ENCODE peak calls at places on chromosome 1, in nine cellular contexts. One of them, this sample, is unnamed.

GRCh38 chr1:226674892-226675719 is 64.0 kb downstream of the ITPKB start:
- DNase-seq in Right ventricle myocardium superior: peak; percentile 74
- DNase-seq in activated CD8-positive, alpha-beta T cell treated with anti-CD3 and anti-CD28 coated beads, Interleukin-2, amount 10 ng/mL, durations not matched to agents 7 days and 5 days: peak; percentile 91
- DNase-seq in cardiac muscle cell: peak; percentile 41
- DNase-seq in left lung: peak; percentile 71
- DNase-seq in stimulated activated CD4-positive, alpha-beta T cell treated with anti-CD3 and anti-CD28 coated beads, Interleukin-12 subunit alpha, Interleukin-12 subunit beta, amount 100 ng/mL, for 4 hours: no peak
- DNase-seq in activated T-cell treated with anti-CD3 and anti-CD28 coated beads for 24 hours: peak; percentile 59
- DNase-seq in T47D: no peak
- DNase-seq in activated CD4-positive, alpha-beta T cell treated with anti-CD3 and anti-CD28 coated beads for 36 hours: peak; percentile 78
- DNase-seq in this sample: no peak

GRCh38 chr1:203954788-203955552 is 93.6 kb downstream of the SNRPE start:
- DNase-seq in Right ventricle myocardium superior: no peak
- DNase-seq in activated CD8-positive, alpha-beta T cell treated with anti-CD3 and anti-CD28 coated beads, Interleukin-2, amount 10 ng/mL, durations not matched to agents 7 days and 5 days: no peak
- DNase-seq in cardiac muscle cell: peak; percentile 32
- DNase-seq in left lung: no peak
- DNase-seq in stimulated activated CD4-positive, alpha-beta T cell treated with anti-CD3 and anti-CD28 coated beads, Interleukin-12 subunit alpha, Interleukin-12 subunit beta, amount 100 ng/mL, for 4 hours: no peak
- DNase-seq in activated T-cell treated with anti-CD3 and anti-CD28 coated beads for 24 hours: no peak
- DNase-seq in T47D: no peak
- DNase-seq in activated CD4-positive, alpha-beta T cell treated with anti-CD3 and anti-CD28 coated beads for 36 hours: no peak
- DNase-seq in this sample: peak; percentile 59

GRCh38 chr1:93552751-93553455 is 105.0 kb downstream of the FNBP1L start:
- DNase-seq in Right ventricle myocardium superior: peak; percentile 61
- DNase-seq in activated CD8-positive, alpha-beta T cell treated with anti-CD3 and anti-CD28 coated beads, Interleukin-2, amount 10 ng/mL, durations not matched to agents 7 days and 5 days: no peak
- DNase-seq in cardiac muscle cell: peak; percentile 80
- DNase-seq in left lung: no peak
- DNase-seq in stimulated activated CD4-positive, alpha-beta T cell treated with anti-CD3 and anti-CD28 coated beads, Interleukin-12 subunit alpha, Interleukin-12 subunit beta, amount 100 ng/mL, for 4 hours: no peak
- DNase-seq in activated T-cell treated with anti-CD3 and anti-CD28 coated beads for 24 hours: no peak
- DNase-seq in T47D: no peak
- DNase-seq in activated CD4-positive, alpha-beta T cell treated with anti-CD3 and anti-CD28 coated beads for 36 hours: no peak
- DNase-seq in this sample: no peak

GRCh38 chr1:205907794-205908193 is 35.5 kb downstream of the SLC26A9 start:
- DNase-seq in Right ventricle myocardium superior: no peak
- DNase-seq in activated CD8-positive, alpha-beta T cell treated with anti-CD3 and anti-CD28 coated beads, Interleukin-2, amount 10 ng/mL, durations not matched to agents 7 days and 5 days: no peak
- DNase-seq in cardiac muscle cell: peak; percentile 61
- DNase-seq in left lung: no peak
- DNase-seq in stimulated activated CD4-positive, alpha-beta T cell treated with anti-CD3 and anti-CD28 coated beads, Interleukin-12 subunit alpha, Interleukin-12 subunit beta, amount 100 ng/mL, for 4 hours: no peak
- DNase-seq in activated T-cell treated with anti-CD3 and anti-CD28 coated beads for 24 hours: no peak
- DNase-seq in T47D: peak; percentile 72
- DNase-seq in activated CD4-positive, alpha-beta T cell treated with anti-CD3 and anti-CD28 coated beads for 36 hours: no peak
- DNase-seq in this sample: no peak

GRCh38 chr1:153260980-153261792 is 1.7 kb downstream of the LORICRIN start:
- DNase-seq in Right ventricle myocardium superior: peak; percentile 58
- DNase-seq in activated CD8-positive, alpha-beta T cell treated with anti-CD3 and anti-CD28 coated beads, Interleukin-2, amount 10 ng/mL, durations not matched to agents 7 days and 5 days: no peak
- DNase-seq in cardiac muscle cell: peak; percentile 35
- DNase-seq in left lung: no peak
- DNase-seq in stimulated activated CD4-positive, alpha-beta T cell treated with anti-CD3 and anti-CD28 coated beads, Interleukin-12 subunit alpha, Interleukin-12 subunit beta, amount 100 ng/mL, for 4 hours: peak; percentile 18
- DNase-seq in activated T-cell treated with anti-CD3 and anti-CD28 coated beads for 24 hours: no peak
- DNase-seq in T47D: no peak
- DNase-seq in activated CD4-positive, alpha-beta T cell treated with anti-CD3 and anti-CD28 coated beads for 36 hours: peak; percentile 42
- DNase-seq in this sample: no peak

GRCh38 chr1:225766967-225767413 is 10.6 kb upstream of the SRP9 start:
- DNase-seq in Right ventricle myocardium superior: peak; percentile 59
- DNase-seq in activated CD8-positive, alpha-beta T cell treated with anti-CD3 and anti-CD28 coated beads, Interleukin-2, amount 10 ng/mL, durations not matched to agents 7 days and 5 days: no peak
- DNase-seq in cardiac muscle cell: peak; percentile 97
- DNase-seq in left lung: no peak
- DNase-seq in stimulated activated CD4-positive, alpha-beta T cell treated with anti-CD3 and anti-CD28 coated beads, Interleukin-12 subunit alpha, Interleukin-12 subunit beta, amount 100 ng/mL, for 4 hours: no peak
- DNase-seq in activated T-cell treated with anti-CD3 and anti-CD28 coated beads for 24 hours: no peak
- DNase-seq in T47D: no peak
- DNase-seq in activated CD4-positive, alpha-beta T cell treated with anti-CD3 and anti-CD28 coated beads for 36 hours: no peak
- DNase-seq in this sample: peak; percentile 28

GRCh38 chr1:218703836-218704235 is 358.7 kb downstream of the TGFB2 start:
- DNase-seq in Right ventricle myocardium superior: no peak
- DNase-seq in activated CD8-positive, alpha-beta T cell treated with anti-CD3 and anti-CD28 coated beads, Interleukin-2, amount 10 ng/mL, durations not matched to agents 7 days and 5 days: no peak
- DNase-seq in cardiac muscle cell: no peak
- DNase-seq in left lung: no peak
- DNase-seq in stimulated activated CD4-positive, alpha-beta T cell treated with anti-CD3 and anti-CD28 coated beads, Interleukin-12 subunit alpha, Interleukin-12 subunit beta, amount 100 ng/mL, for 4 hours: no peak
- DNase-seq in activated T-cell treated with anti-CD3 and anti-CD28 coated beads for 24 hours: no peak
- DNase-seq in T47D: no peak
- DNase-seq in activated CD4-positive, alpha-beta T cell treated with anti-CD3 and anti-CD28 coated beads for 36 hours: no peak
- DNase-seq in this sample: no peak

GRCh38 chr1:227780101-227781044 is 35.1 kb upstream of the PRSS38 start:
- DNase-seq in Right ventricle myocardium superior: peak; percentile 47
- DNase-seq in activated CD8-positive, alpha-beta T cell treated with anti-CD3 and anti-CD28 coated beads, Interleukin-2, amount 10 ng/mL, durations not matched to agents 7 days and 5 days: no peak
- DNase-seq in cardiac muscle cell: no peak
- DNase-seq in left lung: no peak
- DNase-seq in stimulated activated CD4-positive, alpha-beta T cell treated with anti-CD3 and anti-CD28 coated beads, Interleukin-12 subunit alpha, Interleukin-12 subunit beta, amount 100 ng/mL, for 4 hours: no peak
- DNase-seq in activated T-cell treated with anti-CD3 and anti-CD28 coated beads for 24 hours: no peak
- DNase-seq in T47D: no peak
- DNase-seq in activated CD4-positive, alpha-beta T cell treated with anti-CD3 and anti-CD28 coated beads for 36 hours: no peak
- DNase-seq in this sample: no peak

GRCh38 chr1:217133958-217134856 is 411.0 kb upstream of the ESRRG start:
- DNase-seq in Right ventricle myocardium superior: peak; percentile 41
- DNase-seq in activated CD8-positive, alpha-beta T cell treated with anti-CD3 and anti-CD28 coated beads, Interleukin-2, amount 10 ng/mL, durations not matched to agents 7 days and 5 days: no peak
- DNase-seq in cardiac muscle cell: peak; percentile 32
- DNase-seq in left lung: no peak
- DNase-seq in stimulated activated CD4-positive, alpha-beta T cell treated with anti-CD3 and anti-CD28 coated beads, Interleukin-12 subunit alpha, Interleukin-12 subunit beta, amount 100 ng/mL, for 4 hours: no peak
- DNase-seq in activated T-cell treated with anti-CD3 and anti-CD28 coated beads for 24 hours: no peak
- DNase-seq in T47D: peak; percentile 44
- DNase-seq in activated CD4-positive, alpha-beta T cell treated with anti-CD3 and anti-CD28 coated beads for 36 hours: no peak
- DNase-seq in this sample: no peak

GRCh38 chr1:112589766-112590165 is 29.2 kb downstream of the ST7L start:
- DNase-seq in Right ventricle myocardium superior: no peak
- DNase-seq in activated CD8-positive, alpha-beta T cell treated with anti-CD3 and anti-CD28 coated beads, Interleukin-2, amount 10 ng/mL, durations not matched to agents 7 days and 5 days: no peak
- DNase-seq in cardiac muscle cell: no peak
- DNase-seq in left lung: no peak
- DNase-seq in stimulated activated CD4-positive, alpha-beta T cell treated with anti-CD3 and anti-CD28 coated beads, Interleukin-12 subunit alpha, Interleukin-12 subunit beta, amount 100 ng/mL, for 4 hours: no peak
- DNase-seq in activated T-cell treated with anti-CD3 and anti-CD28 coated beads for 24 hours: no peak
- DNase-seq in T47D: no peak
- DNase-seq in activated CD4-positive, alpha-beta T cell treated with anti-CD3 and anti-CD28 coated beads for 36 hours: no peak
- DNase-seq in this sample: no peak

GRCh38 chr1:95953005-95953404 is 719.0 kb downstream of the RWDD3 start:
- DNase-seq in Right ventricle myocardium superior: no peak
- DNase-seq in activated CD8-positive, alpha-beta T cell treated with anti-CD3 and anti-CD28 coated beads, Interleukin-2, amount 10 ng/mL, durations not matched to agents 7 days and 5 days: no peak
- DNase-seq in cardiac muscle cell: peak; percentile 44
- DNase-seq in left lung: no peak
- DNase-seq in stimulated activated CD4-positive, alpha-beta T cell treated with anti-CD3 and anti-CD28 coated beads, Interleukin-12 subunit alpha, Interleukin-12 subunit beta, amount 100 ng/mL, for 4 hours: no peak
- DNase-seq in activated T-cell treated with anti-CD3 and anti-CD28 coated beads for 24 hours: no peak
- DNase-seq in T47D: peak; percentile 48
- DNase-seq in activated CD4-positive, alpha-beta T cell treated with anti-CD3 and anti-CD28 coated beads for 36 hours: no peak
- DNase-seq in this sample: no peak

GRCh38 chr1:18278953-18279712 is 171.5 kb downstream of the IGSF21 start:
- DNase-seq in Right ventricle myocardium superior: no peak
- DNase-seq in activated CD8-positive, alpha-beta T cell treated with anti-CD3 and anti-CD28 coated beads, Interleukin-2, amount 10 ng/mL, durations not matched to agents 7 days and 5 days: no peak
- DNase-seq in cardiac muscle cell: no peak
- DNase-seq in left lung: no peak
- DNase-seq in stimulated activated CD4-positive, alpha-beta T cell treated with anti-CD3 and anti-CD28 coated beads, Interleukin-12 subunit alpha, Interleukin-12 subunit beta, amount 100 ng/mL, for 4 hours: no peak
- DNase-seq in activated T-cell treated with anti-CD3 and anti-CD28 coated beads for 24 hours: no peak
- DNase-seq in T47D: no peak
- DNase-seq in activated CD4-positive, alpha-beta T cell treated with anti-CD3 and anti-CD28 coated beads for 36 hours: no peak
- DNase-seq in this sample: no peak

GRCh38 chr1:108817016-108817415 is 39.9 kb downstream of the AKNAD1 start:
- DNase-seq in Right ventricle myocardium superior: no peak
- DNase-seq in activated CD8-positive, alpha-beta T cell treated with anti-CD3 and anti-CD28 coated beads, Interleukin-2, amount 10 ng/mL, durations not matched to agents 7 days and 5 days: no peak
- DNase-seq in cardiac muscle cell: peak; percentile 72
- DNase-seq in left lung: peak; percentile 75
- DNase-seq in stimulated activated CD4-positive, alpha-beta T cell treated with anti-CD3 and anti-CD28 coated beads, Interleukin-12 subunit alpha, Interleukin-12 subunit beta, amount 100 ng/mL, for 4 hours: no peak
- DNase-seq in activated T-cell treated with anti-CD3 and anti-CD28 coated beads for 24 hours: no peak
- DNase-seq in T47D: no peak
- DNase-seq in activated CD4-positive, alpha-beta T cell treated with anti-CD3 and anti-CD28 coated beads for 36 hours: no peak
- DNase-seq in this sample: no peak

GRCh38 chr1:15966081-15966955 is 9.6 kb downstream of the ZBTB17 start:
- DNase-seq in Right ventricle myocardium superior: no peak
- DNase-seq in activated CD8-positive, alpha-beta T cell treated with anti-CD3 and anti-CD28 coated beads, Interleukin-2, amount 10 ng/mL, durations not matched to agents 7 days and 5 days: peak; percentile 71
- DNase-seq in cardiac muscle cell: no peak
- DNase-seq in left lung: no peak
- DNase-seq in stimulated activated CD4-positive, alpha-beta T cell treated with anti-CD3 and anti-CD28 coated beads, Interleukin-12 subunit alpha, Interleukin-12 subunit beta, amount 100 ng/mL, for 4 hours: peak; percentile 70
- DNase-seq in activated T-cell treated with anti-CD3 and anti-CD28 coated beads for 24 hours: peak; percentile 81
- DNase-seq in T47D: no peak
- DNase-seq in activated CD4-positive, alpha-beta T cell treated with anti-CD3 and anti-CD28 coated beads for 36 hours: peak; percentile 93
- DNase-seq in this sample: no peak

GRCh38 chr1:41955461-41956159 is 36.9 kb upstream of the HIVEP3 start:
- DNase-seq in Right ventricle myocardium superior: no peak
- DNase-seq in activated CD8-positive, alpha-beta T cell treated with anti-CD3 and anti-CD28 coated beads, Interleukin-2, amount 10 ng/mL, durations not matched to agents 7 days and 5 days: no peak
- DNase-seq in cardiac muscle cell: peak; percentile 78
- DNase-seq in left lung: no peak
- DNase-seq in stimulated activated CD4-positive, alpha-beta T cell treated with anti-CD3 and anti-CD28 coated beads, Interleukin-12 subunit alpha, Interleukin-12 subunit beta, amount 100 ng/mL, for 4 hours: no peak
- DNase-seq in activated T-cell treated with anti-CD3 and anti-CD28 coated beads for 24 hours: no peak
- DNase-seq in T47D: no peak
- DNase-seq in activated CD4-positive, alpha-beta T cell treated with anti-CD3 and anti-CD28 coated beads for 36 hours: peak; percentile 21
- DNase-seq in this sample: no peak

GRCh38 chr1:45016090-45016697 is 4.1 kb downstream of the UROD start:
- DNase-seq in Right ventricle myocardium superior: no peak
- DNase-seq in activated CD8-positive, alpha-beta T cell treated with anti-CD3 and anti-CD28 coated beads, Interleukin-2, amount 10 ng/mL, durations not matched to agents 7 days and 5 days: no peak
- DNase-seq in cardiac muscle cell: no peak
- DNase-seq in left lung: no peak
- DNase-seq in stimulated activated CD4-positive, alpha-beta T cell treated with anti-CD3 and anti-CD28 coated beads, Interleukin-12 subunit alpha, Interleukin-12 subunit beta, amount 100 ng/mL, for 4 hours: no peak
- DNase-seq in activated T-cell treated with anti-CD3 and anti-CD28 coated beads for 24 hours: no peak
- DNase-seq in T47D: no peak
- DNase-seq in activated CD4-positive, alpha-beta T cell treated with anti-CD3 and anti-CD28 coated beads for 36 hours: no peak
- DNase-seq in this sample: no peak

GRCh38 chr1:88736633-88737248 is 52.7 kb downstream of the PKN2 start:
- DNase-seq in Right ventricle myocardium superior: no peak
- DNase-seq in activated CD8-positive, alpha-beta T cell treated with anti-CD3 and anti-CD28 coated beads, Interleukin-2, amount 10 ng/mL, durations not matched to agents 7 days and 5 days: peak; percentile 44
- DNase-seq in cardiac muscle cell: peak; percentile 68
- DNase-seq in left lung: no peak
- DNase-seq in stimulated activated CD4-positive, alpha-beta T cell treated with anti-CD3 and anti-CD28 coated beads, Interleukin-12 subunit alpha, Interleukin-12 subunit beta, amount 100 ng/mL, for 4 hours: no peak
- DNase-seq in activated T-cell treated with anti-CD3 and anti-CD28 coated beads for 24 hours: no peak
- DNase-seq in T47D: peak; percentile 63
- DNase-seq in activated CD4-positive, alpha-beta T cell treated with anti-CD3 and anti-CD28 coated beads for 36 hours: peak; percentile 56
- DNase-seq in this sample: peak; percentile 2

GRCh38 chr1:40273547-40274166 is 15.6 kb downstream of the ZMPSTE24 start:
- DNase-seq in Right ventricle myocardium superior: no peak
- DNase-seq in activated CD8-positive, alpha-beta T cell treated with anti-CD3 and anti-CD28 coated beads, Interleukin-2, amount 10 ng/mL, durations not matched to agents 7 days and 5 days: no peak
- DNase-seq in cardiac muscle cell: no peak
- DNase-seq in left lung: no peak
- DNase-seq in stimulated activated CD4-positive, alpha-beta T cell treated with anti-CD3 and anti-CD28 coated beads, Interleukin-12 subunit alpha, Interleukin-12 subunit beta, amount 100 ng/mL, for 4 hours: no peak
- DNase-seq in activated T-cell treated with anti-CD3 and anti-CD28 coated beads for 24 hours: no peak
- DNase-seq in T47D: no peak
- DNase-seq in activated CD4-positive, alpha-beta T cell treated with anti-CD3 and anti-CD28 coated beads for 36 hours: no peak
- DNase-seq in this sample: no peak

GRCh38 chr1:204529371-204529895 is 13.2 kb downstream of the MDM4 start:
- DNase-seq in Right ventricle myocardium superior: no peak
- DNase-seq in activated CD8-positive, alpha-beta T cell treated with anti-CD3 and anti-CD28 coated beads, Interleukin-2, amount 10 ng/mL, durations not matched to agents 7 days and 5 days: no peak
- DNase-seq in cardiac muscle cell: no peak
- DNase-seq in left lung: no peak
- DNase-seq in stimulated activated CD4-positive, alpha-beta T cell treated with anti-CD3 and anti-CD28 coated beads, Interleukin-12 subunit alpha, Interleukin-12 subunit beta, amount 100 ng/mL, for 4 hours: no peak
- DNase-seq in activated T-cell treated with anti-CD3 and anti-CD28 coated beads for 24 hours: no peak
- DNase-seq in T47D: no peak
- DNase-seq in activated CD4-positive, alpha-beta T cell treated with anti-CD3 and anti-CD28 coated beads for 36 hours: no peak
- DNase-seq in this sample: no peak

GRCh38 chr1:63821650-63822049 is 47.8 kb downstream of the ROR1 start:
- DNase-seq in Right ventricle myocardium superior: no peak
- DNase-seq in activated CD8-positive, alpha-beta T cell treated with anti-CD3 and anti-CD28 coated beads, Interleukin-2, amount 10 ng/mL, durations not matched to agents 7 days and 5 days: no peak
- DNase-seq in cardiac muscle cell: peak; percentile 75
- DNase-seq in left lung: no peak
- DNase-seq in stimulated activated CD4-positive, alpha-beta T cell treated with anti-CD3 and anti-CD28 coated beads, Interleukin-12 subunit alpha, Interleukin-12 subunit beta, amount 100 ng/mL, for 4 hours: no peak
- DNase-seq in activated T-cell treated with anti-CD3 and anti-CD28 coated beads for 24 hours: no peak
- DNase-seq in T47D: no peak
- DNase-seq in activated CD4-positive, alpha-beta T cell treated with anti-CD3 and anti-CD28 coated beads for 36 hours: no peak
- DNase-seq in this sample: peak; percentile 62